ENCODE peak calls at places on chromosomes 6 and 20, in seven cellular contexts. B is foreskin keratinocyte; O is kidney; H is CD8-positive, alpha-beta T cell; F is mesendoderm; Q is heart right ventricle; C is fibroblast of lung. E is an unnamed sample. For H3K4me1, the result is how much of the 10 kb centered on the place peaks cover.

GRCh38 chr6:139030539-139030938 is 2.0 kb downstream of the ABRACL start:
- DNase-seq in O (no peak), C (no peak), B (no peak), H (no peak), F (no peak), Q (no peak), E (peak)

GRCh38 chr20:62120990-62121775 is 1.1 kb upstream of the LSM14B start:
- DNase-seq in H (no peak), Q (no peak), B (peak), O (peak), C (peak), F (no peak), E (peak)

GRCh38 chr6:33277663-33278391 is 904 bp downstream of the B3GALT4 start:
- DNase-seq in F (no peak), Q (no peak), O (peak), H (peak), C (peak), B (no peak), E (peak)

GRCh38 chr20:13765299-13765698 is 19.4 kb downstream of the ESF1 start:
- DNase-seq in C (no peak), H (no peak), F (no peak), Q (no peak), O (no peak), B (no peak), E (no peak)

GRCh38 chr20:57591289-57592229 is 28.7 kb downstream of the ZBP1 start:
- DNase-seq in B (no peak), C (no peak), Q (no peak), O (peak), F (no peak), H (no peak), E (no peak)

GRCh38 chr6:45538636-45539035 is 160.9 kb upstream of the SUPT3H start:
- DNase-seq in F (no peak), H (no peak), Q (no peak), B (no peak), O (peak), C (no peak), E (no peak)

GRCh38 chr6:69865126-69865525 is 1.2 kb upstream of the COL19A1 start:
- DNase-seq in H (no peak), O (no peak), Q (no peak), F (no peak), C (peak), B (peak), E (no peak)

GRCh38 chr6:125512621-125513020 is 210.9 kb upstream of the HDDC2 start:
- DNase-seq in H (no peak), C (no peak), Q (no peak), F (peak), B (no peak), O (no peak), E (no peak)

GRCh38 chr6:166584046-166584679 is 2.3 kb downstream of the RAMACL start:
- DNase-seq in C (no peak), H (no peak), B (no peak), F (no peak), Q (no peak), O (no peak), E (no peak)

GRCh38 chr6:10373642-10374359 is 41.1 kb downstream of the TFAP2A start:
- DNase-seq in C (no peak), B (no peak), F (no peak), O (no peak), H (no peak), Q (no peak), E (no peak)

GRCh38 chr6:27237089-27237723 is 10.3 kb upstream of the PRSS16 start:
- DNase-seq in O (no peak), H (no peak), Q (no peak), B (peak), C (peak), F (peak), E (no peak)

GRCh38 chr6:32886674-32887383 is 32.8 kb downstream of the PSMB9 start:
- DNase-seq in Q (peak), F (no peak), B (no peak), H (no peak), C (peak), O (peak), E (no peak)

GRCh38 chr6:113630738-113631535 is 226.2 kb upstream of the MARCKS start:
- DNase-seq in C (peak), F (no peak), Q (no peak), B (no peak), H (no peak), O (no peak), E (peak)

GRCh38 chr6:115643762-115644161 is 416.9 kb downstream of the FRK start:
- DNase-seq in B (peak), F (no peak), C (peak), H (no peak), O (no peak), Q (no peak), E (no peak)

GRCh38 chr20:56418385-56418861 is 6.4 kb downstream of the CASS4 start:
- DNase-seq in F (no peak), Q (no peak), C (no peak), H (no peak), O (no peak), B (no peak), E (no peak)

GRCh38 chr20:8043687-8044278 is 24.2 kb upstream of the TMX4 start:
- DNase-seq in H (no peak), B (peak), O (no peak), C (peak), Q (no peak), F (peak), E (no peak)

GRCh38 chr20:18832801-18833200 is 19.2 kb downstream of the SCP2D1 start:
- DNase-seq in B (no peak), Q (no peak), O (no peak), C (no peak), H (no peak), F (no peak), E (no peak)

GRCh38 chr6:157187182-157188093 is 135.9 kb downstream of the TMEM242 start:
- DNase-seq in F (peak), C (no peak), O (no peak), H (no peak), B (no peak), Q (no peak), E (no peak)

GRCh38 chr20:4280731-4281130 is 265.4 kb upstream of the RNF24 start:
- DNase-seq in C (no peak), B (no peak), H (no peak), Q (no peak), F (no peak), O (no peak), E (no peak)

GRCh38 chr20:58112017-58112781 is 116.3 kb downstream of the ANKRD60 start:
- DNase-seq in Q (no peak), C (peak), O (no peak), F (no peak), B (peak), H (no peak), E (no peak)

GRCh38 chr6:169932491-169932890 is 181.1 kb downstream of the ERMARD start:
- DNase-seq in O (peak), C (no peak), B (no peak), H (no peak), Q (no peak), F (no peak), E (no peak)

GRCh38 chr6:28947831-28948270 is 24.1 kb upstream of the TRIM27 start:
- DNase-seq in C (no peak), H (no peak), Q (no peak), F (no peak), O (no peak), B (no peak), E (peak)

GRCh38 chr20:23200914-23201313 is 114.8 kb upstream of the CD93 start:
- DNase-seq in O (peak), C (peak), Q (peak), F (peak), B (peak), H (no peak), E (peak)

GRCh38 chr20:22465622-22466446 is 118.5 kb downstream of the FOXA2 start:
- DNase-seq in O (no peak), H (no peak), Q (no peak), F (no peak), C (no peak), B (no peak), E (no peak)

GRCh38 chr6:16956371-16956770 is 145.5 kb upstream of the STMND1 start:
- DNase-seq in F (no peak), Q (no peak), O (no peak), H (no peak), C (peak), B (no peak), E (no peak)

GRCh38 chr6:151399679-151400078 is 8.3 kb upstream of the ZBTB2 start:
- DNase-seq in H (no peak), O (no peak), C (no peak), F (no peak), B (peak), Q (no peak), E (no peak)

GRCh38 chr20:25864326-25864970 is 167.8 kb upstream of the ZNF337 start:
- DNase-seq in O (no peak), H (no peak), B (no peak), Q (no peak), C (no peak), F (no peak), E (no peak)

GRCh38 chr20:25867776-25868649 is 171.4 kb upstream of the ZNF337 start:
- DNase-seq in C (peak), O (peak), B (no peak), H (peak), Q (peak), F (peak), E (peak)

GRCh38 chr20:25865715-25866656 is 169.3 kb upstream of the ZNF337 start:
- DNase-seq in F (peak), B (no peak), C (peak), Q (peak), H (peak), O (peak), E (peak)

GRCh38 chr20:25863536-25864325 is 167.1 kb upstream of the ZNF337 start:
- DNase-seq in F (peak), C (peak), O (peak), B (no peak), Q (no peak), H (no peak), E (no peak)

GRCh38 chr20:25864986-25865714 is 168.5 kb upstream of the ZNF337 start:
- DNase-seq in O (no peak), Q (no peak), H (no peak), F (no peak), C (no peak), B (no peak), E (no peak)
- H3K4me1 ChIP-seq in O (under half), Q (half or more), H (half or more), F (under half), C (under half), B (under half), E (under half)

GRCh38 chr20:49888341-49889244 is 26.7 kb downstream of the SPATA2 start:
- DNase-seq in Q (no peak), C (peak), B (no peak), H (peak), O (no peak), F (peak), E (peak)
- H3K4me1 ChIP-seq in Q (half or more), C (under half), B (under half), H (under half), O (under half), F (under half), E (under half)

GRCh38 chr6:13398081-13398406 is 69.7 kb upstream of the TBC1D7 start:
- DNase-seq in H (no peak), F (no peak), B (peak), C (no peak), Q (no peak), O (no peak), E (no peak)
- H3K4me1 ChIP-seq in H (under half), F (under half), B (under half), C (under half), Q (half or more), O (under half), E (under half)

GRCh38 chr6:41635365-41635764 is 2.9 kb upstream of the MDFI start:
- DNase-seq in B (no peak), Q (no peak), O (peak), F (no peak), H (no peak), C (no peak), E (no peak)
- H3K4me1 ChIP-seq in B (under half), Q (under half), O (under half), F (under half), H (under half), C (under half), E (under half)

GRCh38 chr6:137827411-137827940 is 39.6 kb upstream of the TNFAIP3 start:
- DNase-seq in B (no peak), O (no peak), H (no peak), Q (no peak), F (no peak), C (no peak), E (no peak)
- H3K4me1 ChIP-seq in B (half or more), O (under half), H (under half), Q (under half), F (under half), C (under half), E (under half)

DNA sequence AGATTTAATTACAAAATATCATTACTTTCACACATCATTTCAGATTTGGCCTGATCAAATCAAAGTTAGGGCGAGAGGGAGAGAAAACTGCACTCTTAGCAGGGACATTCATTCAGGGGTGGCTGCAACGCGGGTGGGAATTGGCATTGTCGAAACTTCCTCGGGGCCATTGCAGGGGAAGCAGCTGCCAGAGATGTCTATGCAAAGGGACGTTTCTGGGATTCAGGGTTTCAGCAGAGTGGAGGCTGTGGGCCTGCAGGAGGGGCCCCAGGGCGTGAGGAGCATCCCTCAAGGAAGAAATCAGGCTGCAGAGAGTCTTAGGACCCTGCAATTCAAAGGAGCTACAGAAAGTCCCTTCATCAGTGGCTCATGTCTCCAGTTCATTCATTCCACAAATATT is 76.4 kb upstream of the TOP1 start:
- DNase-seq in Q (no peak), O (no peak), H (no peak), C (no peak), B (no peak), F (no peak), E (no peak)
- H3K4me1 ChIP-seq in Q (under half), O (under half), H (under half), C (under half), B (under half), F (under half), E (under half)

GRCh38 chr6:25415274-25415673 is 136.1 kb downstream of the CARMIL1 start:
- DNase-seq in Q (no peak), B (no peak), O (no peak), C (no peak), H (no peak), F (no peak), E (no peak)
- H3K4me1 ChIP-seq in Q (under half), B (under half), O (under half), C (under half), H (under half), F (under half), E (under half)

E was measured in transverse colon.